ENCODE peak calls at places on chromosomes 2 and 18, in four cellular contexts. E is astrocyte; K is stimulated activated CD4-positive, alpha-beta T cell treated with anti-CD3 and anti-CD28 coated beads, Interleukin-12 subunit alpha, Interleukin-12 subunit beta, amount 100 ng/mL, for 48 hours; H is glutamatergic neuron. B is an unnamed sample.

GRCh38 chr18:73979742-73980141 is 167.9 kb downstream of the FBXO15 start:
- DNase-seq in K (no peak), H (no peak), E (peak; percentile 71), B (no peak)

GRCh38 chr2:54461251-54461650 is 5.1 kb downstream of the SPTBN1 start:
- DNase-seq in K (no peak), H (no peak), E (no peak), B (no peak)

GRCh38 chr2:224221455-224221913 is 180.4 kb downstream of the FAM124B start:
- DNase-seq in E (peak; percentile 96), H (no peak), K (no peak), B (no peak)

GRCh38 chr2:70671059-70671685 is 96.8 kb downstream of the ADD2 start:
- DNase-seq in E (peak; percentile 6), H (no peak), K (no peak), B (no peak)

GRCh38 chr2:64213607-64214275 is 69.5 kb upstream of the PELI1 start:
- DNase-seq in K (no peak), E (no peak), H (no peak), B (no peak)

GRCh38 chr18:79901665-79902064 is 49.8 kb downstream of the SLC66A2 start:
- DNase-seq in H (no peak), E (no peak), K (no peak), B (no peak)

GRCh38 chr18:38047820-38048219 is 482.2 kb upstream of the CELF4 start:
- DNase-seq in K (no peak), H (no peak), E (no peak), B (peak; percentile 58)

GRCh38 chr2:199907008-199907714 is 3.9 kb upstream of the C2orf69 start:
- DNase-seq in E (no peak), K (no peak), H (no peak), B (no peak)

GRCh38 chr2:193154076-193154475 is 959.3 kb upstream of the TMEFF2 start:
- DNase-seq in K (no peak), E (no peak), H (no peak), B (no peak)

GRCh38 chr2:143697744-143698143 is 568.5 kb downstream of the ARHGAP15 start:
- DNase-seq in H (no peak), K (no peak), E (no peak), B (no peak)

GRCh38 chr2:121018136-121019057 is 266.6 kb downstream of the TFCP2L1 start:
- DNase-seq in H (peak; percentile 48), K (no peak), E (peak; percentile 49), B (no peak)

GRCh38 chr2:233817305-233817980 is 36.9 kb downstream of the HJURP start:
- DNase-seq in H (no peak), E (no peak), K (no peak), B (no peak)

GRCh38 chr2:102488063-102488462 is 15.0 kb downstream of the SLC9A4 start:
- DNase-seq in H (no peak), E (peak; percentile 89), K (no peak), B (no peak)